ENCODE peak calls at places on chromosomes 6 and 20, in nine cellular contexts. W is HAP-1; K is fibroblast of lung; A is NCI-H748 treated with DMSO at 0.1 percent for 48 hours; X is HEK293T; M is neural crest cell; I is NCI-H2029 treated with DMSO at 0.1 percent for 48 hours; D is skeletal muscle cell; H is CD8-positive, alpha-beta memory T cell. R is an unnamed sample.

GRCh38 chr20:57361517-57361916 is 10.5 kb downstream of the RAE1 start:
- DNase-seq in W (no peak), K (peak; percentile 88), A (no peak), X (no peak), M (no peak), I (no peak), D (peak; percentile 32), H (no peak), R (no peak)

GRCh38 chr20:51277961-51278360 is 255.1 kb upstream of the KCNG1 start:
- DNase-seq in W (no peak), K (no peak), A (no peak), X (no peak), M (no peak), I (no peak), D (no peak), H (no peak), R (no peak)

GRCh38 chr20:32522775-32523612 is 62.1 kb downstream of the NOL4L start:
- DNase-seq in W (no peak), K (peak; percentile 30), A (no peak), X (no peak), M (no peak), I (no peak), D (no peak), H (no peak), R (no peak)

GRCh38 chr6:159075506-159076100 is 30.8 kb upstream of the TAGAP start:
- DNase-seq in W (no peak), K (no peak), A (no peak), X (no peak), M (no peak), I (no peak), D (no peak), H (no peak), R (no peak)

GRCh38 chr20:25247100-25247665 is 702 bp upstream of the PYGB start:
- DNase-seq in W (peak; percentile 40), K (peak; percentile 56), A (peak; percentile 62), X (peak; percentile 49), M (peak; percentile 51), I (no peak), D (no peak), H (no peak), R (no peak)

GRCh38 chr6:27452496-27452897 is 20.4 kb downstream of the ZNF184 start:
- DNase-seq in W (no peak), K (peak; percentile 11), A (no peak), X (no peak), M (no peak), I (no peak), D (no peak), H (no peak), R (no peak)

GRCh38 chr20:57749131-57749690 is 39.4 kb upstream of the PMEPA1 start:
- DNase-seq in W (no peak), K (no peak), A (no peak), X (no peak), M (no peak), I (no peak), D (no peak), H (no peak), R (no peak)

GRCh38 chr6:6915219-6915618 is 192.5 kb upstream of the RREB1 start:
- DNase-seq in W (no peak), K (no peak), A (no peak), X (no peak), M (no peak), I (no peak), D (no peak), H (no peak), R (no peak)

R was measured in activated T-helper 2 cell treated with anti-CD3 and anti-CD28 coated beads, Interferon-gamma antibody, Interleukin-2, Interleukin-4, amounts not matched to agents 10 μg/mL and 5 μg/mL and 100 μg/mL, durations not matched to agents 14 hours and 24 hours and 36 hours.